ENCODE peak calls at places on chromosomes 11 and 22, in eight cellular contexts. Z is left ventricle myocardium superior, J is T-cell, X is right atrium auricular region, M is GM20000, O is endothelial cell, B is SJSA1, K is Right ventricle myocardium superior. S is an unnamed sample.

GRCh38 chr11:20208622-20209090 is 48.4 kb upstream of the DBX1 start:
- DNase-seq in Z (no peak), J (no peak), X (no peak), M (no peak), O (no peak), B (no peak), K (no peak), S (no peak)

GRCh38 chr11:73577496-73577917 is 20.4 kb downstream of the FAM168A start:
- DNase-seq in Z (no peak), J (no peak), X (no peak), M (peak; percentile 58), O (no peak), B (no peak), K (no peak), S (no peak)

GRCh38 chr11:108788565-108789199 is 123.8 kb downstream of the DDX10 start:
- DNase-seq in Z (no peak), J (no peak), X (no peak), M (peak; percentile 11), O (peak; percentile 11), B (no peak), K (no peak), S (no peak)

GRCh38 chr11:59923813-59924212 is 14.4 kb upstream of the OOSP1 start:
- DNase-seq in Z (no peak), J (no peak), X (no peak), M (no peak), O (peak; percentile 6), B (no peak), K (no peak), S (no peak)

GRCh38 chr22:27170491-27170890 is 513.1 kb downstream of the MIAT start:
- DNase-seq in Z (no peak), J (no peak), X (no peak), M (no peak), O (no peak), B (peak; percentile 83), K (no peak), S (no peak)

GRCh38 chr22:30809086-30809485 is 114.4 kb downstream of the OSBP2 start:
- DNase-seq in Z (no peak), J (no peak), X (no peak), M (no peak), O (no peak), B (no peak), K (no peak), S (no peak)

GRCh38 chr11:122765487-122766131 is 72.7 kb upstream of the CRTAM start:
- DNase-seq in Z (no peak), J (no peak), X (no peak), M (no peak), O (no peak), B (no peak), K (no peak), S (no peak)

GRCh38 chr11:118186346-118187107 is 10.1 kb upstream of the SCN2B start:
- DNase-seq in Z (no peak), J (no peak), X (no peak), M (no peak), O (no peak), B (no peak), K (no peak), S (no peak)

GRCh38 chr11:132177106-132177505 is 806.7 kb downstream of the NTM start:
- DNase-seq in Z (no peak), J (no peak), X (no peak), M (no peak), O (peak; percentile 33), B (no peak), K (no peak), S (no peak)

GRCh38 chr22:41907436-41908401 is 7.2 kb downstream of the SHISA8 start:
- DNase-seq in Z (no peak), J (no peak), X (no peak), M (no peak), O (peak; percentile 12), B (no peak), K (no peak), S (no peak)

GRCh38 chr11:101046947-101047346 is 82.7 kb downstream of the PGR start:
- DNase-seq in Z (no peak), J (no peak), X (no peak), M (no peak), O (no peak), B (no peak), K (no peak), S (no peak)

GRCh38 chr11:19344661-19345518 is 104.1 kb upstream of the E2F8 start:
- DNase-seq in Z (peak; percentile 61), J (no peak), X (no peak), M (peak; percentile 48), O (peak; percentile 52), B (no peak), K (peak; percentile 68), S (peak; percentile 81)

GRCh38 chr11:1876361-1877063 is 15.2 kb downstream of the PRR33 start:
- DNase-seq in Z (peak; percentile 88), J (no peak), X (no peak), M (no peak), O (peak; percentile 77), B (no peak), K (peak; percentile 86), S (no peak)

GRCh38 chr22:32561163-32561562 is 86.6 kb downstream of the FBXO7 start:
- DNase-seq in Z (no peak), J (no peak), X (no peak), M (no peak), O (no peak), B (no peak), K (no peak), S (no peak)

GRCh38 chr11:70433526-70433925 is 35.2 kb downstream of the CTTN start:
- DNase-seq in Z (peak; percentile 7), J (no peak), X (no peak), M (no peak), O (no peak), B (no peak), K (no peak), S (peak; percentile 47)

GRCh38 chr11:46277313-46277622 is 194 bp upstream of the CREB3L1 start:
- DNase-seq in Z (no peak), J (no peak), X (no peak), M (peak; percentile 68), O (no peak), B (peak; percentile 74), K (no peak), S (no peak)

GRCh38 chr11:6402061-6402470 is 11.8 kb downstream of the SMPD1 start:
- DNase-seq in Z (no peak), J (no peak), X (no peak), M (peak; percentile 64), O (no peak), B (no peak), K (no peak), S (no peak)

GRCh38 chr11:73528420-73528819 is 69.5 kb downstream of the FAM168A start:
- DNase-seq in Z (no peak), J (no peak), X (no peak), M (no peak), O (no peak), B (no peak), K (no peak), S (no peak)

GRCh38 chr11:64694821-64695365 is 28.1 kb downstream of the NRXN2 start:
- DNase-seq in Z (no peak), J (no peak), X (no peak), M (no peak), O (peak; percentile 31), B (no peak), K (no peak), S (peak; percentile 43)

GRCh38 chr11:122796128-122796717 is 42.1 kb upstream of the CRTAM start:
- DNase-seq in Z (peak; percentile 59), J (peak; percentile 63), X (no peak), M (peak; percentile 60), O (peak; percentile 71), B (no peak), K (peak; percentile 61), S (no peak)

GRCh38 chr22:20107471-20107901 is 8.4 kb upstream of the RANBP1 start:
- DNase-seq in Z (peak; percentile 15), J (no peak), X (no peak), M (no peak), O (no peak), B (no peak), K (peak; percentile 14), S (no peak)

GRCh38 chr11:118612378-118612777 is 5.0 kb downstream of the PHLDB1 start:
- DNase-seq in Z (peak; percentile 62), J (no peak), X (no peak), M (no peak), O (no peak), B (no peak), K (peak; percentile 77), S (peak; percentile 20)